ENCODE peak calls at places on chromosomes 12 and 14, in eight cellular contexts. One of them, this sample, is unnamed.

GRCh38 chr14:71642715-71643114 is 289.5 kb upstream of the RGS6 start:
- DNase-seq in neural progenitor cell: no peak
- DNase-seq in fibroblast of the aortic adventitia: no peak
- DNase-seq in keratinocyte: no peak
- DNase-seq in prostate gland: no peak
- DNase-seq in IMR-90: no peak
- DNase-seq in sigmoid colon: no peak
- DNase-seq in fibroblast of lung: no peak
- DNase-seq in this sample: no peak

GRCh38 chr12:50112456-50113218 is 601 bp downstream of the COX14 start:
- DNase-seq in neural progenitor cell: peak; percentile 86
- DNase-seq in keratinocyte: no peak
- DNase-seq in fibroblast of lung: no peak
- DNase-seq in fibroblast of the aortic adventitia: no peak
- DNase-seq in sigmoid colon: no peak
- DNase-seq in IMR-90: no peak
- DNase-seq in prostate gland: peak; percentile 22
- DNase-seq in this sample: no peak

GRCh38 chr14:71651228-71651627 is 281.0 kb upstream of the RGS6 start:
- DNase-seq in sigmoid colon: no peak
- DNase-seq in prostate gland: no peak
- DNase-seq in keratinocyte: no peak
- DNase-seq in fibroblast of the aortic adventitia: peak; percentile 95
- DNase-seq in neural progenitor cell: no peak
- DNase-seq in fibroblast of lung: peak; percentile 94
- DNase-seq in IMR-90: peak; percentile 95
- DNase-seq in this sample: peak; percentile 93

GRCh38 chr14:85572845-85573244 is 42.9 kb downstream of the FLRT2 start:
- DNase-seq in fibroblast of the aortic adventitia: peak; percentile 86
- DNase-seq in sigmoid colon: no peak
- DNase-seq in neural progenitor cell: no peak
- DNase-seq in fibroblast of lung: peak; percentile 80
- DNase-seq in IMR-90: peak; percentile 90
- DNase-seq in keratinocyte: peak; percentile 75
- DNase-seq in prostate gland: no peak
- DNase-seq in this sample: peak; percentile 76

GRCh38 chr12:31491819-31492598 is 98.9 kb downstream of the DENND5B start:
- DNase-seq in fibroblast of lung: peak; percentile 81
- DNase-seq in prostate gland: peak; percentile 20
- DNase-seq in IMR-90: peak; percentile 85
- DNase-seq in fibroblast of the aortic adventitia: peak; percentile 85
- DNase-seq in neural progenitor cell: no peak
- DNase-seq in keratinocyte: peak; percentile 71
- DNase-seq in sigmoid colon: no peak
- DNase-seq in this sample: peak; percentile 80

GRCh38 chr12:101715045-101715444 is 17.6 kb downstream of the CHPT1 start:
- DNase-seq in keratinocyte: no peak
- DNase-seq in prostate gland: no peak
- DNase-seq in fibroblast of the aortic adventitia: no peak
- DNase-seq in sigmoid colon: no peak
- DNase-seq in neural progenitor cell: no peak
- DNase-seq in IMR-90: no peak
- DNase-seq in fibroblast of lung: no peak
- DNase-seq in this sample: no peak

GRCh38 chr12:2268478-2269286 is 215.9 kb downstream of the CACNA1C start:
- DNase-seq in fibroblast of the aortic adventitia: peak; percentile 95
- DNase-seq in prostate gland: no peak
- DNase-seq in IMR-90: peak; percentile 81
- DNase-seq in sigmoid colon: no peak
- DNase-seq in fibroblast of lung: peak; percentile 12
- DNase-seq in keratinocyte: peak; percentile 59
- DNase-seq in neural progenitor cell: no peak
- DNase-seq in this sample: peak; percentile 95

GRCh38 chr12:114690267-114691135 is 6.5 kb upstream of the TBX3 start:
- DNase-seq in sigmoid colon: no peak
- DNase-seq in prostate gland: no peak
- DNase-seq in keratinocyte: no peak
- DNase-seq in neural progenitor cell: no peak
- DNase-seq in fibroblast of the aortic adventitia: no peak
- DNase-seq in IMR-90: no peak
- DNase-seq in fibroblast of lung: no peak
- DNase-seq in this sample: no peak

GRCh38 chr14:30193791-30194407 is 266.3 kb upstream of the PRKD1 start:
- DNase-seq in prostate gland: no peak
- DNase-seq in keratinocyte: no peak
- DNase-seq in sigmoid colon: no peak
- DNase-seq in fibroblast of the aortic adventitia: peak; percentile 95
- DNase-seq in fibroblast of lung: peak; percentile 94
- DNase-seq in neural progenitor cell: no peak
- DNase-seq in IMR-90: peak; percentile 94
- DNase-seq in this sample: peak; percentile 96

GRCh38 chr14:20690848-20691640 is 2.5 kb downstream of the ANG start:
- DNase-seq in neural progenitor cell: peak; percentile 76
- DNase-seq in fibroblast of lung: peak; percentile 76
- DNase-seq in prostate gland: peak; percentile 63
- DNase-seq in sigmoid colon: no peak
- DNase-seq in IMR-90: peak; percentile 72
- DNase-seq in keratinocyte: no peak
- DNase-seq in fibroblast of the aortic adventitia: peak; percentile 86
- DNase-seq in this sample: peak; percentile 72

GRCh38 chr12:97650242-97650641 is 187.6 kb downstream of the RMST start:
- DNase-seq in fibroblast of lung: no peak
- DNase-seq in prostate gland: no peak
- DNase-seq in fibroblast of the aortic adventitia: no peak
- DNase-seq in neural progenitor cell: no peak
- DNase-seq in sigmoid colon: no peak
- DNase-seq in keratinocyte: no peak
- DNase-seq in IMR-90: no peak
- DNase-seq in this sample: no peak

GRCh38 chr14:72476657-72477499 is 417.0 kb downstream of the DPF3 start:
- DNase-seq in fibroblast of the aortic adventitia: peak; percentile 15
- DNase-seq in prostate gland: no peak
- DNase-seq in keratinocyte: peak; percentile 2
- DNase-seq in IMR-90: peak; percentile 53
- DNase-seq in neural progenitor cell: no peak
- DNase-seq in fibroblast of lung: peak; percentile 39
- DNase-seq in sigmoid colon: no peak
- DNase-seq in this sample: peak; percentile 79

GRCh38 chr14:22657861-22658260 is 13.7 kb upstream of the OR6J1 start:
- DNase-seq in fibroblast of the aortic adventitia: peak; percentile 83
- DNase-seq in IMR-90: peak; percentile 49
- DNase-seq in fibroblast of lung: peak; percentile 78
- DNase-seq in keratinocyte: no peak
- DNase-seq in prostate gland: no peak
- DNase-seq in sigmoid colon: no peak
- DNase-seq in neural progenitor cell: peak; percentile 17
- DNase-seq in this sample: peak; percentile 44

GRCh38 chr14:64703393-64704144 is 655 bp upstream of the PLEKHG3 start:
- DNase-seq in sigmoid colon: peak; percentile 60
- DNase-seq in keratinocyte: no peak
- DNase-seq in fibroblast of lung: no peak
- DNase-seq in IMR-90: no peak
- DNase-seq in neural progenitor cell: peak; percentile 78
- DNase-seq in fibroblast of the aortic adventitia: peak; percentile 35
- DNase-seq in prostate gland: no peak
- DNase-seq in this sample: peak; percentile 20

GRCh38 chr12:94098466-94098865 is 49.9 kb upstream of the PLXNC1 start:
- DNase-seq in IMR-90: peak; percentile 71
- DNase-seq in neural progenitor cell: no peak
- DNase-seq in prostate gland: no peak
- DNase-seq in sigmoid colon: no peak
- DNase-seq in fibroblast of the aortic adventitia: peak; percentile 73
- DNase-seq in fibroblast of lung: peak; percentile 52
- DNase-seq in keratinocyte: no peak
- DNase-seq in this sample: peak; percentile 91

GRCh38 chr12:52524241-52524897 is 4.2 kb upstream of the KRT5 start:
- DNase-seq in IMR-90: no peak
- DNase-seq in prostate gland: peak; percentile 70
- DNase-seq in neural progenitor cell: no peak
- DNase-seq in fibroblast of the aortic adventitia: no peak
- DNase-seq in keratinocyte: peak; percentile 75
- DNase-seq in fibroblast of lung: no peak
- DNase-seq in sigmoid colon: no peak
- DNase-seq in this sample: no peak

GRCh38 chr14:93017341-93017797 is 94.4 kb downstream of the CHGA start:
- DNase-seq in IMR-90: no peak
- DNase-seq in prostate gland: no peak
- DNase-seq in keratinocyte: no peak
- DNase-seq in sigmoid colon: no peak
- DNase-seq in fibroblast of lung: no peak
- DNase-seq in neural progenitor cell: no peak
- DNase-seq in fibroblast of the aortic adventitia: no peak
- DNase-seq in this sample: no peak

GRCh38 chr14:77267937-77268699 is 2.9 kb downstream of the NGB start:
- DNase-seq in IMR-90: no peak
- DNase-seq in prostate gland: no peak
- DNase-seq in neural progenitor cell: no peak
- DNase-seq in keratinocyte: no peak
- DNase-seq in fibroblast of lung: no peak
- DNase-seq in fibroblast of the aortic adventitia: no peak
- DNase-seq in sigmoid colon: no peak
- DNase-seq in this sample: no peak

GRCh38 chr12:61857968-61858367 is 402.2 kb upstream of the USP15 start:
- DNase-seq in IMR-90: no peak
- DNase-seq in fibroblast of lung: no peak
- DNase-seq in prostate gland: no peak
- DNase-seq in keratinocyte: no peak
- DNase-seq in fibroblast of the aortic adventitia: no peak
- DNase-seq in sigmoid colon: no peak
- DNase-seq in neural progenitor cell: no peak
- DNase-seq in this sample: no peak

GRCh38 chr12:3341594-3341993 is 149.4 kb upstream of the PRMT8 start:
- DNase-seq in fibroblast of the aortic adventitia: no peak
- DNase-seq in neural progenitor cell: no peak
- DNase-seq in IMR-90: no peak
- DNase-seq in prostate gland: no peak
- DNase-seq in fibroblast of lung: no peak
- DNase-seq in keratinocyte: no peak
- DNase-seq in sigmoid colon: no peak
- DNase-seq in this sample: no peak

GRCh38 chr14:83607682-83608081 is 1922.3 kb upstream of the FLRT2 start:
- DNase-seq in sigmoid colon: no peak
- DNase-seq in IMR-90: no peak
- DNase-seq in neural progenitor cell: no peak
- DNase-seq in fibroblast of lung: no peak
- DNase-seq in keratinocyte: no peak
- DNase-seq in prostate gland: no peak
- DNase-seq in fibroblast of the aortic adventitia: no peak
- DNase-seq in this sample: no peak

GRCh38 chr12:67271976-67272375 is 2.8 kb downstream of the CAND1 start:
- DNase-seq in fibroblast of the aortic adventitia: peak; percentile 28
- DNase-seq in keratinocyte: no peak
- DNase-seq in sigmoid colon: no peak
- DNase-seq in prostate gland: no peak
- DNase-seq in fibroblast of lung: peak; percentile 46
- DNase-seq in IMR-90: peak; percentile 51
- DNase-seq in neural progenitor cell: no peak
- DNase-seq in this sample: peak; percentile 67
- H3K4me3 ChIP-seq in fibroblast of the aortic adventitia: peak overlapping the region; percentile 29
- H3K4me3 ChIP-seq in keratinocyte: peak overlapping the region; percentile 96
- H3K4me3 ChIP-seq in sigmoid colon: peak overlapping the region; percentile 95
- H3K4me3 ChIP-seq in prostate gland: no peak overlapping the region
- H3K4me3 ChIP-seq in fibroblast of lung: peak overlapping the region; percentile 91
- H3K4me3 ChIP-seq in IMR-90: no peak overlapping the region
- H3K4me3 ChIP-seq in neural progenitor cell: peak overlapping the region; percentile 91
- H3K4me3 ChIP-seq in this sample: no peak overlapping the region

GRCh38 chr14:61346221-61346620 is 24.8 kb downstream of the PRKCH start:
- DNase-seq in fibroblast of the aortic adventitia: no peak
- DNase-seq in keratinocyte: peak; percentile 19
- DNase-seq in neural progenitor cell: no peak
- DNase-seq in fibroblast of lung: no peak
- DNase-seq in IMR-90: no peak
- DNase-seq in prostate gland: peak; percentile 34
- DNase-seq in sigmoid colon: no peak
- DNase-seq in this sample: no peak

GRCh38 chr14:61344437-61345143 is 23.2 kb downstream of the PRKCH start:
- DNase-seq in prostate gland: no peak
- DNase-seq in IMR-90: no peak
- DNase-seq in fibroblast of the aortic adventitia: no peak
- DNase-seq in keratinocyte: no peak
- DNase-seq in neural progenitor cell: no peak
- DNase-seq in sigmoid colon: no peak
- DNase-seq in fibroblast of lung: no peak
- DNase-seq in this sample: no peak

GRCh38 chr14:61343471-61343870 is 22.1 kb downstream of the PRKCH start:
- DNase-seq in fibroblast of the aortic adventitia: peak; percentile 22
- DNase-seq in fibroblast of lung: peak; percentile 12
- DNase-seq in prostate gland: no peak
- DNase-seq in sigmoid colon: no peak
- DNase-seq in neural progenitor cell: no peak
- DNase-seq in IMR-90: no peak
- DNase-seq in keratinocyte: no peak
- DNase-seq in this sample: no peak

GRCh38 chr14:61343991-61344405 is 22.6 kb downstream of the PRKCH start:
- DNase-seq in sigmoid colon: no peak
- DNase-seq in keratinocyte: no peak
- DNase-seq in prostate gland: no peak
- DNase-seq in fibroblast of lung: no peak
- DNase-seq in neural progenitor cell: no peak
- DNase-seq in fibroblast of the aortic adventitia: no peak
- DNase-seq in IMR-90: no peak
- DNase-seq in this sample: no peak

GRCh38 chr14:61345144-61345482 is 23.7 kb downstream of the PRKCH start:
- DNase-seq in keratinocyte: no peak
- DNase-seq in prostate gland: no peak
- DNase-seq in neural progenitor cell: no peak
- DNase-seq in fibroblast of the aortic adventitia: no peak
- DNase-seq in sigmoid colon: no peak
- DNase-seq in IMR-90: no peak
- DNase-seq in fibroblast of lung: no peak
- DNase-seq in this sample: no peak
- TF ChIP-seq CTCF in keratinocyte: no peak
- TF ChIP-seq CTCF in prostate gland: no peak
- TF ChIP-seq CTCF in neural progenitor cell: no peak
- TF ChIP-seq CTCF in fibroblast of the aortic adventitia: no peak
- TF ChIP-seq CTCF in sigmoid colon: no peak
- TF ChIP-seq CTCF in IMR-90: no peak
- TF ChIP-seq CTCF in fibroblast of lung: no peak
- TF ChIP-seq CTCF in this sample: no peak

GRCh38 chr12:113467154-113467513 is 4.5 kb downstream of the LHX5 start:
- DNase-seq in fibroblast of the aortic adventitia: no peak
- DNase-seq in neural progenitor cell: no peak
- DNase-seq in fibroblast of lung: no peak
- DNase-seq in sigmoid colon: no peak
- DNase-seq in keratinocyte: no peak
- DNase-seq in prostate gland: no peak
- DNase-seq in IMR-90: no peak
- DNase-seq in this sample: no peak
- H3K4me3 ChIP-seq in fibroblast of the aortic adventitia: peak overlapping the region; percentile 48
- H3K4me3 ChIP-seq in neural progenitor cell: peak overlapping the region; percentile 95
- H3K4me3 ChIP-seq in fibroblast of lung: peak overlapping the region; percentile 47
- H3K4me3 ChIP-seq in sigmoid colon: peak overlapping the region; percentile 37
- H3K4me3 ChIP-seq in keratinocyte: peak overlapping the region; percentile 58
- H3K4me3 ChIP-seq in prostate gland: peak overlapping the region; percentile 24
- H3K4me3 ChIP-seq in IMR-90: peak overlapping the region; percentile 20
- H3K4me3 ChIP-seq in this sample: peak overlapping the region; percentile 53

DNA sequence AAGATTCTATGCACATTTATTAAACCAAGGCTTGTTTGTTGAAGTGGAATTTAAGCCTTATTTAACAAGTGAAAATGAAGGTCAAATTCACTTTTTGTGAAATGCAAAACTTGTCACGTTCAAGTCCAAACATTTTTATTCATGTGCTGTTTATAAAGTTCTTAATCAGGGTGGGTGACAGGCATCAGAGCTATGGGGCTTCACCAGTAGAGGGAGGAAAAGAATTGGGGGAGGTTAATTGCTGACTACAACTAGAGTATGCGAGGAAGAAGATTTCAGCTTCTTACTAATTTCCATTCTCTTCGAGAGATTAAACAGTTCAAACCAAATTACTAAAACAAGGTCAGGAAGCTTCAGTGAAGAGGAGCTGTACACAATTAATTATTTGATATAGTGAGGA is 9.7 kb downstream of the MOK start:
- DNase-seq in IMR-90: peak; percentile 41
- DNase-seq in keratinocyte: no peak
- DNase-seq in sigmoid colon: no peak
- DNase-seq in fibroblast of lung: peak; percentile 12
- DNase-seq in fibroblast of the aortic adventitia: peak; percentile 63
- DNase-seq in neural progenitor cell: no peak
- DNase-seq in prostate gland: no peak
- DNase-seq in this sample: peak; percentile 45
- TF ChIP-seq CTCF in IMR-90: peak; percentile 38
- TF ChIP-seq CTCF in keratinocyte: no peak
- TF ChIP-seq CTCF in sigmoid colon: no peak
- TF ChIP-seq CTCF in fibroblast of lung: peak; percentile 38
- TF ChIP-seq CTCF in fibroblast of the aortic adventitia: peak; percentile 69
- TF ChIP-seq CTCF in neural progenitor cell: peak; percentile 10
- TF ChIP-seq CTCF in prostate gland: no peak
- TF ChIP-seq CTCF in this sample: peak; percentile 53